ENCODE peak calls at places on chromosomes 13 and 19, in six cellular contexts. One of them, this sample, is unnamed.
A peak's percentile ranks its signal among the peaks of the same experiment; 100 is the strongest.

GRCh38 chr19:18418725-18419194 is 438 bp upstream of the SSBP4 start:
- DNase-seq in HFF-Myc: no peak
- DNase-seq in GM23338: peak; percentile 43
- DNase-seq in A549: no peak
- DNase-seq in astrocyte of the spinal cord: no peak
- DNase-seq in dorsolateral prefrontal cortex: no peak
- DNase-seq in this sample: no peak

GRCh38 chr13:31073859-31074718 is 87.6 kb downstream of the HSPH1 start:
- DNase-seq in HFF-Myc: no peak
- DNase-seq in GM23338: no peak
- DNase-seq in A549: no peak
- DNase-seq in astrocyte of the spinal cord: peak; percentile 18
- DNase-seq in dorsolateral prefrontal cortex: no peak
- DNase-seq in this sample: no peak

GRCh38 chr19:1384085-1384462 is 367 bp downstream of the NDUFS7 start:
- DNase-seq in HFF-Myc: no peak
- DNase-seq in GM23338: no peak
- DNase-seq in A549: no peak
- DNase-seq in astrocyte of the spinal cord: no peak
- DNase-seq in dorsolateral prefrontal cortex: no peak
- DNase-seq in this sample: no peak

GRCh38 chr13:26663801-26664200 is 96.8 kb downstream of the GPR12 start:
- DNase-seq in HFF-Myc: no peak
- DNase-seq in GM23338: no peak
- DNase-seq in A549: no peak
- DNase-seq in astrocyte of the spinal cord: no peak
- DNase-seq in dorsolateral prefrontal cortex: no peak
- DNase-seq in this sample: no peak

GRCh38 chr19:56612737-56613136 is 17.6 kb downstream of the ZNF71 start:
- DNase-seq in HFF-Myc: no peak
- DNase-seq in GM23338: peak; percentile 8
- DNase-seq in A549: no peak
- DNase-seq in astrocyte of the spinal cord: no peak
- DNase-seq in dorsolateral prefrontal cortex: no peak
- DNase-seq in this sample: no peak

GRCh38 chr19:9306443-9306842 is 3.2 kb downstream of the ZNF699 start:
- DNase-seq in HFF-Myc: no peak
- DNase-seq in GM23338: no peak
- DNase-seq in A549: no peak
- DNase-seq in astrocyte of the spinal cord: peak; percentile 85
- DNase-seq in dorsolateral prefrontal cortex: no peak
- DNase-seq in this sample: peak; percentile 47

GRCh38 chr13:27371932-27372331 is 52.5 kb upstream of the GTF3A start:
- DNase-seq in HFF-Myc: no peak
- DNase-seq in GM23338: no peak
- DNase-seq in A549: no peak
- DNase-seq in astrocyte of the spinal cord: no peak
- DNase-seq in dorsolateral prefrontal cortex: no peak
- DNase-seq in this sample: no peak

GRCh38 chr19:2478324-2478755 is 2.4 kb downstream of the GADD45B start:
- DNase-seq in HFF-Myc: no peak
- DNase-seq in GM23338: peak; percentile 78
- DNase-seq in A549: peak; percentile 74
- DNase-seq in astrocyte of the spinal cord: peak; percentile 71
- DNase-seq in dorsolateral prefrontal cortex: no peak
- DNase-seq in this sample: no peak

GRCh38 chr13:30711375-30711774 is 24.0 kb upstream of the ALOX5AP start:
- DNase-seq in HFF-Myc: no peak
- DNase-seq in GM23338: no peak
- DNase-seq in A549: peak; percentile 8
- DNase-seq in astrocyte of the spinal cord: peak; percentile 73
- DNase-seq in dorsolateral prefrontal cortex: no peak
- DNase-seq in this sample: no peak

GRCh38 chr19:10544242-10544752 is 593 bp downstream of the ATG4D start:
- DNase-seq in HFF-Myc: no peak
- DNase-seq in GM23338: peak; percentile 37
- DNase-seq in A549: no peak
- DNase-seq in astrocyte of the spinal cord: no peak
- DNase-seq in dorsolateral prefrontal cortex: no peak
- DNase-seq in this sample: no peak

GRCh38 chr13:99987180-99988047 is 5.8 kb downstream of the ZIC2 start:
- DNase-seq in HFF-Myc: no peak
- DNase-seq in GM23338: peak; percentile 40
- DNase-seq in A549: no peak
- DNase-seq in astrocyte of the spinal cord: peak; percentile 42
- DNase-seq in dorsolateral prefrontal cortex: no peak
- DNase-seq in this sample: no peak

GRCh38 chr13:99989376-99990044 is 7.9 kb downstream of the ZIC2 start:
- DNase-seq in HFF-Myc: no peak
- DNase-seq in GM23338: peak; percentile 61
- DNase-seq in A549: no peak
- DNase-seq in astrocyte of the spinal cord: peak; percentile 58
- DNase-seq in dorsolateral prefrontal cortex: no peak
- DNase-seq in this sample: no peak

GRCh38 chr13:99986751-99987150 is 5.2 kb downstream of the ZIC2 start:
- DNase-seq in HFF-Myc: no peak
- DNase-seq in GM23338: peak; percentile 69
- DNase-seq in A549: no peak
- DNase-seq in astrocyte of the spinal cord: peak; percentile 52
- DNase-seq in dorsolateral prefrontal cortex: no peak
- DNase-seq in this sample: no peak

GRCh38 chr13:99990045-99990977 is 8.7 kb downstream of the ZIC2 start:
- DNase-seq in HFF-Myc: no peak
- DNase-seq in GM23338: peak; percentile 63
- DNase-seq in A549: no peak
- DNase-seq in astrocyte of the spinal cord: peak; percentile 69
- DNase-seq in dorsolateral prefrontal cortex: no peak
- DNase-seq in this sample: no peak

DNA sequence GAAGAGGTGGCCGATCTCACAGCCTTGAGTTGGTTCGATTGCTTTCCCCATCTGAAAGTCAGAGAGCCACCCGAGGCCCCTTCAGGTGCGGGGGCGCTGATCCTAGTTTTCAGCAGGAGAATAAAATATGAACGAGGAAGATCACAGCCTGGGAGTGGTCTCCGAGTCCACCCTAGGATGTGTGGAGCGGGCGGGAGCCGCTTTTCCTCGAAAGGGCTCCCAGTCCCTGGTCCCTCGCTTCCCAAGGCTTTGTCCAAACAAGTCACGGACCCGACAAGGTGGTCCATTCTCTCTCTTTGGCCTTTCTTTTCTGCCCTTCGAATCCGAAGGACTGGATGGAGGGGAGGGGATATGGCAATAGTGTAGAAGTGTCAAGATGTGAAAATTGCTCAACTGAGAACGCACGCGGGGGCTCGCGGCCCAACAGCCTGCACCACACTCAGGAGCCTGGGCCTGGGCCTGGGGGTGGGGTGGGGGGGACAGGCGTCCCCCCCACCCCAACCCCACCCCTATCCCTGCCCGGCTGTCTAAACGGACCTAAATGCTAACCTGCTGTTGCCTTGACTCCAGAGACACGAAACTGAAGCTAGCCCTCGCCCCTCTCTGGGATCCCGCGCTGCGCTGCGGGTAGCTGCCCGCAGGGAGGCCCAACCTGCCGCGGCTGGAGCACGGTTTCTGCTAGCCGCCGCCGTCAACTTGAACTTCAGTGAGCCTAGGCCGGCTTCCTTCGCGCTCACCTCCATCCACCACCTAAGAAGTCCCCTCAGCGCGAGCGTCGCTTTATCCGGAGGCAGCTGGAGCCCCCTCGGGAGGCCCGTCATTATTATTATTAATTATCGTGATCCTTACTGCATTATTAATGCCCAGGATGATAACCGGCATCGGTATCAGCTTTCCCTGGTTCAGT is 7.1 kb downstream of the ZIC2 start:
- DNase-seq in HFF-Myc: no peak
- DNase-seq in GM23338: peak; percentile 79
- DNase-seq in A549: no peak
- DNase-seq in astrocyte of the spinal cord: peak; percentile 46
- DNase-seq in dorsolateral prefrontal cortex: no peak
- DNase-seq in this sample: no peak
- H3K4me3 ChIP-seq in HFF-Myc: no peak overlapping the region
- H3K4me3 ChIP-seq in GM23338: peak overlapping the region; percentile 54
- H3K4me3 ChIP-seq in A549: no peak overlapping the region
- H3K4me3 ChIP-seq in astrocyte of the spinal cord: peak overlapping the region; percentile 54
- H3K4me3 ChIP-seq in dorsolateral prefrontal cortex: peak overlapping the region; percentile 53
- H3K4me3 ChIP-seq in this sample: peak overlapping the region; percentile 94

DNA sequence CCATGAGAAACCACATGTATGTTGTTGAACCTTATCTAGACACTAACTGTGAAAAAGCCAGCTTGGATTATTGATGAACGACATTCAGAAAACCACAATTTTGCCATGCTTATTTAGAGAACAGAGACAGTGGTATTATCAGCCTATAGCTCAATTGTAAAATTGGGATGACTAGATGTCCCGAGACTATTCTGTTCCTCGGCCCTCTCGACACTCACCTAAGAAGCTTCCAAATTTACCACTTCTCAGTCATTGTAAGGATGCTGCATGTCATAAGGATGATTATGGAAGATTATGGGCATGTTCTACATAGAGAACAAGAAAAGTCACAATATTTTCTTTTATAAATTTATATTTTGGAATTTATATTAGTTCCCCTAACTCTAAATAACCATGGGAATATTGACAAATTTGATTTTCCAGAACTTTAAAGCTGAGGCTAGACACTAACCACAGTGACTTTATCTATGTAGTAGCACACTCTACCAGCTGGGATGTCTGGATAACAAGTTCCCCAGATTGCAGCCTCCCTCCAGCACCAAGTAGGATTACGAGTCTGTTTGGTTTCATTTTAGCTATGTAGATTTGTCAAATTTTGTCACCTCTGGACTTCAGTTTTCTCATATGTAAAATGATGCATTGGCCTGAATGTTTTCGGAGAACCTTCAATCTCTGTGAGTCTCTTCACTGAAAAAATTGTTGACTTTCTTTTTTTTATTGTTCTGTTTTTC is 513.6 kb downstream of the IRS2 start:
- DNase-seq in HFF-Myc: no peak
- DNase-seq in GM23338: no peak
- DNase-seq in A549: peak; percentile 37
- DNase-seq in astrocyte of the spinal cord: peak; percentile 27
- DNase-seq in dorsolateral prefrontal cortex: no peak
- DNase-seq in this sample: no peak
- TF ChIP-seq CTCF in HFF-Myc: no peak
- TF ChIP-seq CTCF in GM23338: no peak
- TF ChIP-seq CTCF in A549: no peak
- TF ChIP-seq CTCF in astrocyte of the spinal cord: no peak
- TF ChIP-seq CTCF in dorsolateral prefrontal cortex: no peak
- TF ChIP-seq CTCF in this sample: no peak

GRCh38 chr19:3981736-3982681 is 3.3 kb downstream of the EEF2 start:
- DNase-seq in HFF-Myc: no peak
- DNase-seq in GM23338: no peak
- DNase-seq in A549: no peak
- DNase-seq in astrocyte of the spinal cord: no peak
- DNase-seq in dorsolateral prefrontal cortex: no peak
- DNase-seq in this sample: no peak

GRCh38 chr19:3982701-3983541 is 2.3 kb downstream of the EEF2 start:
- DNase-seq in HFF-Myc: no peak
- DNase-seq in GM23338: no peak
- DNase-seq in A549: no peak
- DNase-seq in astrocyte of the spinal cord: peak; percentile 39
- DNase-seq in dorsolateral prefrontal cortex: no peak
- DNase-seq in this sample: no peak

GRCh38 chr19:3984584-3984907 is 717 bp downstream of the EEF2 start:
- DNase-seq in HFF-Myc: no peak
- DNase-seq in GM23338: no peak
- DNase-seq in A549: no peak
- DNase-seq in astrocyte of the spinal cord: no peak
- DNase-seq in dorsolateral prefrontal cortex: no peak
- DNase-seq in this sample: no peak

GRCh38 chr19:3983936-3984583 is 1.2 kb downstream of the EEF2 start:
- DNase-seq in HFF-Myc: no peak
- DNase-seq in GM23338: no peak
- DNase-seq in A549: peak; percentile 44
- DNase-seq in astrocyte of the spinal cord: peak; percentile 33
- DNase-seq in dorsolateral prefrontal cortex: no peak
- DNase-seq in this sample: no peak

GRCh38 chr19:3983542-3983914 is 1.7 kb downstream of the EEF2 start:
- DNase-seq in HFF-Myc: no peak
- DNase-seq in GM23338: no peak
- DNase-seq in A549: no peak
- DNase-seq in astrocyte of the spinal cord: no peak
- DNase-seq in dorsolateral prefrontal cortex: no peak
- DNase-seq in this sample: no peak
- H3K4me3 ChIP-seq in HFF-Myc: peak overlapping the region; percentile 100
- H3K4me3 ChIP-seq in GM23338: peak overlapping the region; percentile 100
- H3K4me3 ChIP-seq in A549: peak overlapping the region; percentile 96
- H3K4me3 ChIP-seq in astrocyte of the spinal cord: peak overlapping the region; percentile 84
- H3K4me3 ChIP-seq in dorsolateral prefrontal cortex: peak overlapping the region; percentile 88
- H3K4me3 ChIP-seq in this sample: peak overlapping the region; percentile 92

GRCh38 chr13:62122434-62122833 is 706.8 kb upstream of the PCDH20 start:
- DNase-seq in HFF-Myc: no peak
- DNase-seq in GM23338: no peak
- DNase-seq in A549: no peak
- DNase-seq in astrocyte of the spinal cord: no peak
- DNase-seq in dorsolateral prefrontal cortex: no peak
- DNase-seq in this sample: no peak

GRCh38 chr13:62123409-62123808 is 707.8 kb upstream of the PCDH20 start:
- DNase-seq in HFF-Myc: no peak
- DNase-seq in GM23338: no peak
- DNase-seq in A549: no peak
- DNase-seq in astrocyte of the spinal cord: no peak
- DNase-seq in dorsolateral prefrontal cortex: no peak
- DNase-seq in this sample: no peak

GRCh38 chr13:62125451-62125850 is 709.8 kb upstream of the PCDH20 start:
- DNase-seq in HFF-Myc: no peak
- DNase-seq in GM23338: no peak
- DNase-seq in A549: no peak
- DNase-seq in astrocyte of the spinal cord: no peak
- DNase-seq in dorsolateral prefrontal cortex: no peak
- DNase-seq in this sample: no peak

DNA sequence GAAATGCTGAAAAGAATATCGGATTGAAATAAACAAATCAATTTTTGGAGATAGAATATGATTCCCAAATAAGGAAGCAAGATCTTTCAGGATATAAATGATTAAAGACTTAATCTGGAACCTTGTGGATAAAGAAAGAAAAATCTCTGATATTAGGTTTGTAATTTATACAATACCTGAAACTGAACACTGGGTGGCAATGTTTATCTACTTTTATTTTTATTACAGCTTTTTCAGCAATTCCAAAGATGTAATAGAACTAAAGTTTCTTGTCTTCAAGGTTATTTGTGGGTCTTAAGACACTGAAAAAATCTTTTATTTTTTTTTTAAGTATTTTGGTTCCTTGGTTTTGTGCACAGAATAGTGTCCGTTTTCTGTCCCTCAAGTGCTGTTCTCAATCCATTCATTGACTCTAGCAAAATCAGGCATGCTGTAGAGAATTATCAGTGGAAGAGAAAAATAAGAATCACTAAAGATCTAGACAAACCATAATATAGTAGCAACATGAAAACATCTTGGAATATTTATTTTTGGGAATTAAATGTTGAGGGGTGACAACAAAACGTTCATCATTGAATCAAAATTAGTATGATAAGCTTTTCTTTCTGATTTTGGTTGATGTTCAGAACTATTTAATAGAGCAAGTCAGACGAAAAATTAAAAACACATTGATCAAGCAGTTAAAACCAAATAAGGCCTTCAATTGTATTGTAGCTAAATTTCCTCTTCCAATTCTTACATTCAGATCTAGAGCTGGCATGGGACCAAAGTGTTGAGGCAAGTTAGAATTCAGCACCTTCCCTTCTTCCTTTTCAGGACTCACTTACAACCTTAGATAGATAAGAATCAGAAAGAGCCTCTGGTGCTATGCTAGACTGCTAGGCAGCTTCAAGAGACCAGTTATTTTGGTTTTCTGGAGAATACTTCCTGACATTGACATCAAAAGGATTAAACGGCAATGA is 704.4 kb upstream of the PCDH20 start:
- DNase-seq in HFF-Myc: no peak
- DNase-seq in GM23338: peak; percentile 43
- DNase-seq in A549: no peak
- DNase-seq in astrocyte of the spinal cord: peak; percentile 36
- DNase-seq in dorsolateral prefrontal cortex: no peak
- DNase-seq in this sample: peak; percentile 3
- TF ChIP-seq CTCF in HFF-Myc: no peak
- TF ChIP-seq CTCF in GM23338: no peak
- TF ChIP-seq CTCF in A549: peak; percentile 46
- TF ChIP-seq CTCF in astrocyte of the spinal cord: peak; percentile 14
- TF ChIP-seq CTCF in dorsolateral prefrontal cortex: peak; percentile 67
- TF ChIP-seq CTCF in this sample: no peak